ENCODE peak calls at places on chromosomes 7 and 10, in four cellular contexts. One of them, this sample, is unnamed. For H3K4me1, the result is how much of the 10 kb centered on the place peaks cover.

GRCh38 chr7:25260862-25261454 is 32.7 kb upstream of the NPVF start:
- DNase-seq in sigmoid colon: no peak
- DNase-seq in prostate gland: no peak
- DNase-seq in GM12878: no peak
- DNase-seq in this sample: no peak

GRCh38 chr7:101690061-101690460 is 61.0 kb upstream of the MYL10 start:
- DNase-seq in prostate gland: no peak
- DNase-seq in sigmoid colon: no peak
- DNase-seq in GM12878: no peak
- DNase-seq in this sample: no peak

GRCh38 chr7:112869111-112869774 is 79.0 kb upstream of the TMEM168 start:
- DNase-seq in sigmoid colon: no peak
- DNase-seq in GM12878: peak
- DNase-seq in prostate gland: no peak
- DNase-seq in this sample: peak

GRCh38 chr10:96643920-96644319 is 57.1 kb upstream of the TM9SF3 start:
- DNase-seq in sigmoid colon: no peak
- DNase-seq in GM12878: no peak
- DNase-seq in prostate gland: no peak
- DNase-seq in this sample: no peak

GRCh38 chr7:108135446-108136190 is 5.5 kb upstream of the LAMB4 start:
- DNase-seq in sigmoid colon: no peak
- DNase-seq in prostate gland: no peak
- DNase-seq in GM12878: peak
- DNase-seq in this sample: peak

GRCh38 chr10:14875941-14876340 is 2.7 kb upstream of the SUV39H2 start:
- DNase-seq in sigmoid colon: no peak
- DNase-seq in prostate gland: no peak
- DNase-seq in GM12878: no peak
- DNase-seq in this sample: no peak

GRCh38 chr7:74371381-74372059 is 82.2 kb upstream of the GTF2IRD1 start:
- DNase-seq in prostate gland: no peak
- DNase-seq in sigmoid colon: no peak
- DNase-seq in GM12878: no peak
- DNase-seq in this sample: peak

GRCh38 chr10:20949967-20950366 is 52.9 kb upstream of the NEBL start:
- DNase-seq in prostate gland: no peak
- DNase-seq in GM12878: no peak
- DNase-seq in sigmoid colon: no peak
- DNase-seq in this sample: no peak

GRCh38 chr10:47421057-47421952 is 37.2 kb upstream of the ZNF488 start:
- DNase-seq in sigmoid colon: no peak
- DNase-seq in prostate gland: no peak
- DNase-seq in GM12878: no peak
- DNase-seq in this sample: no peak

GRCh38 chr7:41503438-41503837 is 199.5 kb downstream of the INHBA start:
- DNase-seq in sigmoid colon: no peak
- DNase-seq in GM12878: no peak
- DNase-seq in prostate gland: no peak
- DNase-seq in this sample: no peak

GRCh38 chr7:91089382-91089963 is 174.8 kb upstream of the FZD1 start:
- DNase-seq in prostate gland: no peak
- DNase-seq in sigmoid colon: no peak
- DNase-seq in GM12878: no peak
- DNase-seq in this sample: no peak

GRCh38 chr10:17035446-17035845 is 94.2 kb downstream of the CUBN start:
- DNase-seq in sigmoid colon: no peak
- DNase-seq in prostate gland: no peak
- DNase-seq in GM12878: no peak
- DNase-seq in this sample: no peak

DNA sequence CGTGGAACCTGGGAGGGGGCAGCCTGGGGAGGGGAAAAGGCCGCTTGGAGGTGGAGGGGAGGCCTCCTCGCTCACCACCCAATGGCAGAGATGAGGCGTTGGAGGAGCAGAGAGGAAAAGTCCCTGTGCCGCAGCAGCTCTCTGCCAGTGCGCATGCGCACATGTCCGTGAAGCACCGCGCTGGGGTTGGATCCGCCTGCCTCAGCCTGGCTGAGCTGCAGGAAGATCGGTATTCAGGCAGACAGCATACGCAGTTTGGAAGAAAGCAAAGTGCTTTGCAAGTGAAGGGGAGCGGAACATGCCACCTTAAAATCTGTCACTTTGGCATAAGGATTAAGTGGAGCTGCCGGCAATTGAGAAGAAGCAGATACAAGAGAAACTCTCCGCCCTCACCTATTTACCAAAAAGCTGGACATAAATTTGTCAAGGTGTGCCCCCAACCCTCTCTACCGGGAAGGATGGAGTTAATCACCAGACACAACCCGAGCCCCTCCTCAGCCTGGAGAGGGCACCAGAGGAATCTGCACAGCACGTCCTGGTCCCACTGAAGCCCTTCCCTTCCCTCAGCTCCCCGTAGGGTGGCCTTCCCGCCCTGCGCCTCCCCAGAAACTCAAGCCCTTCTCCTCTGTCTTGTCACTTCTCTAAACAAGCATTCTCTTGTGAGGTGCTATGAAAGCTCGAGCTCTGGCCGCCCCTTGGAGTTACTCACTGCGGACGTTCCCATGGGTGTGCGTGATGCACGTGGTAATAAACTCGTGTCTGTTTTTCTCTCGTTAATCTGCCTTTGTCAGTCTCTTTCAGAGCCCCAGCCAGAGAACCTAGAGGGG is 32.2 kb upstream of the TMEM72 start:
- DNase-seq in sigmoid colon: peak
- DNase-seq in GM12878: no peak
- DNase-seq in prostate gland: peak
- DNase-seq in this sample: peak
- TF ChIP-seq POLR2A in sigmoid colon: no peak
- TF ChIP-seq POLR2A in GM12878: no peak
- TF ChIP-seq POLR2A in prostate gland: no peak
- TF ChIP-seq POLR2A in this sample: peak

DNA sequence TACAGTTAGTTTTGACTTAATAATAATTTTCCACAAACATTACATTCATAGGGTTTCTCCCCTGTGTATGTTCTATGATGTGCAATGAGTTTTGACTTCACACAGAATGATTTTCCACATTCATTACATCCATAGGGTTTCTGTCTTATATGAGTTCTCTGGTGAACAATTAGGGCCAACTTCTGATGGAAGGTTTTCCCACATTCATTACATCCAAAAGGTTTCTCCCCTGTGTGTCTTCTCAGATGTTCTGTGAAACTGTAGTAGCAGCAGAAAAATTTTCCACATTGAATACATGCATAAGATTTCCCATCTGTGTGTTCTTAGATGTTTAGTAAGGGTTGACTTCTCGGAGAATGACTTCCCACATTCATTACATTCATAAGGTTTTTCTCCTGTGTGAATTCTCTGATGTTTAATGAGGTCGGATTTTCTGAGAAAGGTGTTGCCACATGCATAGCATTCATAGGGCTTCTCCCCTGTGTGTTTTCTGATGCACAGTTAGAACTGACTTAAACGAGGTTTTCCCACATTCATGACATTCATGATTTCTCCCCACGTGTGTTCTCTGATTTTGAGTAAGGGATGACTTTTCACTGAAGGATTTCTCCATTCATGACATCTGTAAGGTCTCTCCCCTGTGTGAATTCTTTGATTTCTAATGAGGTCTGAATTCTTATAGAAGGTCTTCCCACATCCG is 118.5 kb downstream of the ZNF33B start:
- DNase-seq in GM12878: no peak
- DNase-seq in sigmoid colon: no peak
- DNase-seq in prostate gland: no peak
- DNase-seq in this sample: no peak
- TF ChIP-seq POLR2AphosphoS5 in GM12878: no peak
- TF ChIP-seq POLR2AphosphoS5 in sigmoid colon: no peak
- TF ChIP-seq POLR2AphosphoS5 in prostate gland: no peak
- TF ChIP-seq POLR2AphosphoS5 in this sample: no peak

DNA sequence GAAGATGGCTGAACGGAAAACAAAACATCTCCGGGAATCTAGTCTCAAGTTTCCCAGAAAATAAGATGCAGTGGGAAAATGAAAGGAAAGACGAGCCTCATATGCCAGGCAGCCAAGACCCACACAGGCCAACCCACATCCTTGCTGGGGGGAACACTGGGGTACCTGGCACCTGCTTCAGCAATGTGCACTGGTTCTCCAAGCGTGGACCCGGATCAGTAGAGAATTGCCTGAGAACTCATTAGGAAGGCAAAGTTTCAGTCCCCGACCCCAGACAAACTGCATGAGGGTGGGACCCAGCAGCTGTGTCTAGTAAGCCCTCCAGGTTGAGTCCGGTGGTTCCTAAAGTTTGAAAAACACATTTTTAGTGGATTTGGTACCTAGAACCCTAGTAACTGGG is 18.4 kb downstream of the FAM53B start:
- DNase-seq in prostate gland: no peak
- DNase-seq in GM12878: no peak
- DNase-seq in sigmoid colon: peak
- DNase-seq in this sample: peak
- H3K4me1 ChIP-seq in prostate gland: under half
- H3K4me1 ChIP-seq in GM12878: half or more
- H3K4me1 ChIP-seq in sigmoid colon: half or more
- H3K4me1 ChIP-seq in this sample: half or more

DNA sequence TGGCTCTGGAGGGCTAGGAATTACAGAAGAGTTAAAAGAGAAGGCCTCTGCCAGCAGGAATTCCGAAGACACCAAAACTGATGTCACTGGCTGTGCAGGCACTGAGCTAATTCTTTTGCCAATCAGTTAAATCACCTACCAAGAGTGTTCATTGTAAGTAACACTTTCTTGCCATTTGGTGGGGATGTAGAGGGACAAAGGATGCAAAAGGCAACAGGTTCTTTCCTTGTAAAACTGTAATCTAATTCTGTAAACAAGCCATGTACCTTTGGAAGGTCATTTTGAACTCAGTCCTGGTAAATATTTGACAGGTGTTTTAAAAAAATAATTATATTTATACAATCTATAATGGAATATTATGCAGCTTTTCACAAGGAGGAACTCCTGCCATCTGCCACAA is 438.4 kb downstream of the AUTS2 start:
- DNase-seq in GM12878: no peak
- DNase-seq in sigmoid colon: no peak
- DNase-seq in prostate gland: no peak
- DNase-seq in this sample: no peak
- TF ChIP-seq POLR2A in GM12878: no peak
- TF ChIP-seq POLR2A in sigmoid colon: no peak
- TF ChIP-seq POLR2A in prostate gland: no peak
- TF ChIP-seq POLR2A in this sample: no peak

DNA sequence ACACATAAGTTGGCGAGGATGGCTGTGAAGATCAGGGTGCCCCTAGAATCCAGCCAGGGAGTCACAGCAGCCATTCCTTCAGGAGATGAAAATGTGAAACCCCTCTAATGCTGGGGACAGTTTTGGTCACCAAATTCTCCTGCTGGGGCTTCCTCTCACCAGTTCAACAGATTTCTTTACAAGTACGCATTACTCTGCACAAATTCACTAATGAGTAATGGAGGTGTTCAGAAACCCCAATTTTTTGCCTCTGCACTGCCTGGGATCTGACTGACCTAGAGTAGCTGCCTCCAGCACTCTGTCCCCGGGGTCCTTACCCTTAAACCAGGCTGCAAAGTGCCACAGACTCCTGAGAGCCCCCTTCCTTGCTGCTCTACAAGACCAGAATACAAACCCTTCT is 16.1 kb downstream of the TRPV5 start:
- DNase-seq in prostate gland: no peak
- DNase-seq in sigmoid colon: no peak
- DNase-seq in GM12878: no peak
- DNase-seq in this sample: no peak
- TF ChIP-seq POLR2AphosphoS5 in prostate gland: no peak
- TF ChIP-seq POLR2AphosphoS5 in sigmoid colon: no peak
- TF ChIP-seq POLR2AphosphoS5 in GM12878: no peak
- TF ChIP-seq POLR2AphosphoS5 in this sample: no peak

GRCh38 chr7:50959560-50959959 is 176.9 kb upstream of the GRB10 start:
- DNase-seq in GM12878: no peak
- DNase-seq in sigmoid colon: no peak
- DNase-seq in prostate gland: no peak
- DNase-seq in this sample: no peak

GRCh38 chr7:50962281-50962883 is 179.7 kb upstream of the GRB10 start:
- DNase-seq in sigmoid colon: no peak
- DNase-seq in GM12878: no peak
- DNase-seq in prostate gland: no peak
- DNase-seq in this sample: no peak

GRCh38 chr7:50960621-50961310 is 178.1 kb upstream of the GRB10 start:
- DNase-seq in sigmoid colon: no peak
- DNase-seq in GM12878: no peak
- DNase-seq in prostate gland: no peak
- DNase-seq in this sample: no peak

GRCh38 chr7:50957855-50958254 is 175.2 kb upstream of the GRB10 start:
- DNase-seq in GM12878: no peak
- DNase-seq in prostate gland: no peak
- DNase-seq in sigmoid colon: no peak
- DNase-seq in this sample: no peak

GRCh38 chr7:50959991-50960390 is 177.3 kb upstream of the GRB10 start:
- DNase-seq in sigmoid colon: no peak
- DNase-seq in GM12878: no peak
- DNase-seq in prostate gland: no peak
- DNase-seq in this sample: no peak
- H3K4me1 ChIP-seq in sigmoid colon: under half
- H3K4me1 ChIP-seq in GM12878: under half
- H3K4me1 ChIP-seq in prostate gland: under half
- H3K4me1 ChIP-seq in this sample: under half

DNA sequence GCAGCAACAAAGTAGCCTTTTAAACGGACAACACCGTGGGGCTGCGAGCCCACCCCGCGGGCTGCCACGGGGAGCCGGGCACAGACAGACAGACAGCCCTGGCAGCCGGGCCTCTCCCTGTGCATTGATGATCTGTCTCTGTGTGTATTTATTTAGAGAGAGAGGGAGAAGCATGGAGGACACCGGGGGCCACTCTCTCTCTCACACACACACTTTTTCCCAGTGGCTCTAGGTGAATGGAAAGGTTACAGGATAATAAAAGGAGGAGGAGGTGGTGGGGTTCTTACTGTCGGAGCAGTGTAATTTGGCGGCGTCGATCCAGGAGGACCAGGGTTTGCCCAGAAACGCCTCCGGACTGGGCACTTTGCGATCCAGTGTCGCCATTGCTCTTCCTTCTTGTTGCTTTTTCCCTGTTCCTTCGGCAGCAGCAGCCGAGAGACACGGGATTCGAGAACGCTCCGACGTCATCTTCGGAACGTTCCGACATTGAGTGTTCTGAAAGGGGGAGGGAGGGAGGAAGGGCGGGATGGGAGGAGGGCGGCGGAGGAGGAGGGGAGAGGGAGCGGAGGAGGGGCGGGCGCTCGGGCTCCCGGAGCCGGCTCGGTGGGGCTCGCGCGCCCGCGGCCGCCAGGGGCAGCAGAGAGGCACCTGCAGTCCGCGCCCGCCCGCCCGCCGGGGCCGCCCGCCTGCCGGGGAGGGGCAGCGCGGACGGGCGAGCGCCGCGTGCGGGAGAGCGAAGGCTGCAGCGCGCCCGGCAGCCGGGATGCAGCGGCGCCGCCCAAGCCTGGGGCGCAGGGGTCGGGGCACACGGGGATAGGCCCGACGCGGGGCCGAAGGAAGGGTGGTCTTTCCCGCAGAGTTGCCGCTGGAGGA is at the start of gene ATXN7L1:
- DNase-seq in sigmoid colon: peak
- DNase-seq in prostate gland: peak
- DNase-seq in GM12878: no peak
- DNase-seq in this sample: peak
- TF ChIP-seq POLR2A in sigmoid colon: peak
- TF ChIP-seq POLR2A in prostate gland: peak
- TF ChIP-seq POLR2A in GM12878: peak
- TF ChIP-seq POLR2A in this sample: no peak

This sample was measured in upper lobe of left lung.